ENCODE peak calls at places on chromosome 6, in nine cellular contexts. M, Y, H, K, O, L, R, Q and B are unnamed samples.

GRCh38 chr6:151847064-151847463 is 39.6 kb downstream of the ESR1 start:
- DNase-seq in M (no peak), Y (no peak), H (peak), K (peak), O (no peak), L (no peak), R (peak), Q (peak), B (peak)

GRCh38 chr6:147633191-147633590 is 124.7 kb downstream of the SAMD5 start:
- DNase-seq in M (no peak), Y (no peak), H (no peak), K (no peak), O (no peak), L (no peak), R (no peak), Q (no peak), B (no peak)

GRCh38 chr6:112251170-112251945 is 3.0 kb downstream of the LAMA4 start:
- DNase-seq in M (no peak), Y (no peak), H (no peak), K (peak), O (no peak), L (no peak), R (peak), Q (no peak), B (peak)

GRCh38 chr6:43378631-43379030 is 9.2 kb upstream of the ZNF318 start:
- DNase-seq in M (no peak), Y (no peak), H (no peak), K (no peak), O (no peak), L (no peak), R (no peak), Q (no peak), B (no peak)

GRCh38 chr6:89140347-89141159 is 5.3 kb upstream of the PM20D2 start:
- DNase-seq in M (no peak), Y (no peak), H (no peak), K (peak), O (no peak), L (no peak), R (no peak), Q (no peak), B (peak)

GRCh38 chr6:14703586-14703985 is 542.3 kb upstream of the JARID2 start:
- DNase-seq in M (no peak), Y (no peak), H (no peak), K (no peak), O (no peak), L (no peak), R (no peak), Q (no peak), B (peak)

GRCh38 chr6:111922454-111923297 is 49.4 kb upstream of the FYN start:
- DNase-seq in M (peak), Y (no peak), H (no peak), K (peak), O (no peak), L (peak), R (peak), Q (peak), B (peak)

GRCh38 chr6:39824030-39824926 is 32.1 kb downstream of the DAAM2 start:
- DNase-seq in M (no peak), Y (no peak), H (no peak), K (no peak), O (no peak), L (no peak), R (no peak), Q (no peak), B (no peak)

GRCh38 chr6:9921366-9921765 is 493.5 kb downstream of the TFAP2A start:
- DNase-seq in M (no peak), Y (no peak), H (no peak), K (peak), O (no peak), L (no peak), R (no peak), Q (no peak), B (no peak)

GRCh38 chr6:52663120-52663934 is 7.6 kb upstream of the TMEM14A start:
- DNase-seq in M (no peak), Y (peak), H (peak), K (peak), O (peak), L (peak), R (peak), Q (peak), B (peak)

GRCh38 chr6:161452241-161452640 is 178.4 kb upstream of the AGPAT4 start:
- DNase-seq in M (no peak), Y (no peak), H (no peak), K (no peak), O (no peak), L (no peak), R (no peak), Q (no peak), B (no peak)

GRCh38 chr6:89471287-89471867 is 38.4 kb downstream of the ANKRD6 start:
- DNase-seq in M (no peak), Y (no peak), H (no peak), K (no peak), O (no peak), L (peak), R (no peak), Q (no peak), B (no peak)

GRCh38 chr6:10583509-10583908 is 62.4 kb downstream of the GCNT2 start:
- DNase-seq in M (no peak), Y (no peak), H (no peak), K (no peak), O (no peak), L (no peak), R (peak), Q (no peak), B (no peak)

GRCh38 chr6:165249808-165250207 is 59.6 kb downstream of the C6orf118 start:
- DNase-seq in M (no peak), Y (no peak), H (no peak), K (no peak), O (no peak), L (no peak), R (no peak), Q (no peak), B (no peak)

GRCh38 chr6:90294989-90295853 is 1.4 kb downstream of the BACH2 start:
- DNase-seq in M (no peak), Y (peak), H (peak), K (peak), O (peak), L (no peak), R (peak), Q (no peak), B (peak)

GRCh38 chr6:72953901-72954494 is 271.3 kb downstream of the KHDC1L start:
- DNase-seq in M (no peak), Y (no peak), H (no peak), K (peak), O (no peak), L (no peak), R (no peak), Q (no peak), B (peak)

GRCh38 chr6:42313038-42313437 is 95.4 kb upstream of the MRPS10 start:
- DNase-seq in M (no peak), Y (no peak), H (no peak), K (peak), O (no peak), L (no peak), R (peak), Q (no peak), B (peak)

GRCh38 chr6:72784071-72784470 is 162.2 kb downstream of the KCNQ5 start:
- DNase-seq in M (no peak), Y (no peak), H (no peak), K (peak), O (no peak), L (no peak), R (no peak), Q (no peak), B (peak)

GRCh38 chr6:158654960-158655485 is 5.2 kb downstream of the SYTL3 start:
- DNase-seq in M (no peak), Y (no peak), H (no peak), K (peak), O (no peak), L (no peak), R (peak), Q (peak), B (peak)

GRCh38 chr6:10237284-10238043 is 177.4 kb downstream of the TFAP2A start:
- DNase-seq in M (peak), Y (no peak), H (no peak), K (peak), O (no peak), L (no peak), R (no peak), Q (no peak), B (no peak)